ENCODE peak calls at places on chromosomes 1 and 21, in seven cellular contexts. C is progenitor cell of endocrine pancreas, T is heart right ventricle, G is ELR, U is Right ventricle myocardium inferior, L is HTR-8/SVneo, D is A172. B is an unnamed sample.

GRCh38 chr1:98700228-98700627 is 38.7 kb downstream of the SNX7 start:
- DNase-seq in C (no peak), T (no peak), G (no peak), U (no peak), L (no peak), D (no peak), B (no peak)

GRCh38 chr1:18302788-18303413 is 177.8 kb upstream of the KLHDC7A start:
- DNase-seq in C (no peak), T (no peak), G (no peak), U (no peak), L (no peak), D (no peak), B (no peak)

GRCh38 chr1:86760199-86760598 is 55.8 kb downstream of the SH3GLB1 start:
- DNase-seq in C (no peak), T (no peak), G (no peak), U (no peak), L (no peak), D (no peak), B (no peak)

GRCh38 chr1:206145771-206146290 is 28.6 kb upstream of the AVPR1B start:
- DNase-seq in C (no peak), T (no peak), G (no peak), U (no peak), L (no peak), D (no peak), B (no peak)

GRCh38 chr1:212152308-212152693 is 116.8 kb downstream of the DTL start:
- DNase-seq in C (no peak), T (no peak), G (no peak), U (no peak), L (no peak), D (no peak), B (no peak)

GRCh38 chr1:47756006-47756405 is 241.2 kb downstream of the TRABD2B start:
- DNase-seq in C (no peak), T (no peak), G (no peak), U (no peak), L (no peak), D (no peak), B (no peak)

GRCh38 chr21:16509466-16509865 is 779.7 kb downstream of the USP25 start:
- DNase-seq in C (no peak), T (no peak), G (no peak), U (no peak), L (no peak), D (no peak), B (no peak)

GRCh38 chr1:55203064-55203463 is 12.1 kb downstream of the USP24 start:
- DNase-seq in C (no peak), T (no peak), G (no peak), U (no peak), L (no peak), D (no peak), B (no peak)

GRCh38 chr1:39754906-39755504 is 16.1 kb downstream of the OXCT2 start:
- DNase-seq in C (no peak), T (peak; percentile 30), G (no peak), U (no peak), L (no peak), D (no peak), B (no peak)

GRCh38 chr1:84505167-84506001 is 802 bp upstream of the SPATA1 start:
- DNase-seq in C (no peak), T (no peak), G (peak; percentile 71), U (no peak), L (peak; percentile 11), D (peak; percentile 40), B (no peak)

GRCh38 chr1:183548136-183548535 is 42.1 kb downstream of the NCF2 start:
- DNase-seq in C (no peak), T (no peak), G (no peak), U (no peak), L (no peak), D (no peak), B (no peak)

GRCh38 chr1:62207187-62207586 is 12.5 kb downstream of the L1TD1 start:
- DNase-seq in C (no peak), T (no peak), G (no peak), U (no peak), L (no peak), D (no peak), B (no peak)

GRCh38 chr1:172398193-172398592 is 22.3 kb upstream of the C1orf105 start:
- DNase-seq in C (no peak), T (no peak), G (no peak), U (no peak), L (no peak), D (no peak), B (no peak)

B was measured in CD8-positive, alpha-beta memory T cell.